ENCODE peak calls at places on chromosome 6, in eight cellular contexts. X is ACHN; C is NCI-H69; H is progenitor cell of endocrine pancreas; P is stimulated activated naive CD8-positive, alpha-beta T cell treated with anti-CD3 and anti-CD28 coated beads, Interleukin-15, amount 100 ng/mL, for 72 hours; E is SK-N-DZ; G is endothelial cell; R is T-helper 1 cell. M is an unnamed sample.

GRCh38 chr6:152316024-152316423 is 321.1 kb downstream of the SYNE1 start:
- DNase-seq in X (no peak), C (no peak), H (no peak), P (no peak), E (no peak), G (no peak), R (no peak), M (no peak)

GRCh38 chr6:137827977-137828815 is 38.9 kb upstream of the TNFAIP3 start:
- DNase-seq in X (no peak), C (no peak), H (no peak), P (peak; percentile 74), E (no peak), G (no peak), R (no peak), M (no peak)

GRCh38 chr6:31771992-31772358 is 5.2 kb downstream of the VWA7 start:
- DNase-seq in X (no peak), C (no peak), H (no peak), P (no peak), E (no peak), G (no peak), R (no peak), M (no peak)

GRCh38 chr6:44053760-44054556 is 73.3 kb downstream of the MRPL14 start:
- DNase-seq in X (no peak), C (no peak), H (no peak), P (no peak), E (no peak), G (peak; percentile 31), R (no peak), M (no peak)

GRCh38 chr6:37990762-37991525 is 171.4 kb downstream of the ZFAND3 start:
- DNase-seq in X (peak; percentile 83), C (peak; percentile 48), H (no peak), P (no peak), E (no peak), G (no peak), R (no peak), M (no peak)

GRCh38 chr6:133964052-133964451 is 11.0 kb downstream of the TBPL1 start:
- DNase-seq in X (no peak), C (no peak), H (no peak), P (no peak), E (no peak), G (no peak), R (no peak), M (no peak)

GRCh38 chr6:136037885-136038460 is 186.5 kb downstream of the PDE7B start:
- DNase-seq in X (no peak), C (no peak), H (no peak), P (peak; percentile 13), E (peak; percentile 29), G (no peak), R (no peak), M (peak; percentile 15)

GRCh38 chr6:137820952-137821351 is 46.1 kb upstream of the TNFAIP3 start:
- DNase-seq in X (no peak), C (no peak), H (no peak), P (no peak), E (no peak), G (no peak), R (no peak), M (no peak)

GRCh38 chr6:15874821-15875220 is 212.0 kb upstream of the DTNBP1 start:
- DNase-seq in X (no peak), C (no peak), H (no peak), P (no peak), E (no peak), G (no peak), R (no peak), M (no peak)

GRCh38 chr6:85920782-85921181 is 278.1 kb upstream of the SYNCRIP start:
- DNase-seq in X (no peak), C (no peak), H (no peak), P (no peak), E (no peak), G (no peak), R (no peak), M (peak; percentile 50)

GRCh38 chr6:148924226-148924989 is 177.6 kb downstream of the UST start:
- DNase-seq in X (no peak), C (no peak), H (no peak), P (no peak), E (no peak), G (no peak), R (no peak), M (no peak)

GRCh38 chr6:54053893-54054391 is 57.3 kb upstream of the MLIP start:
- DNase-seq in X (peak; percentile 68), C (no peak), H (no peak), P (no peak), E (no peak), G (no peak), R (no peak), M (no peak)

GRCh38 chr6:82494367-82494766 is 130.8 kb downstream of the TPBG start:
- DNase-seq in X (no peak), C (peak; percentile 75), H (no peak), P (no peak), E (peak; percentile 86), G (no peak), R (no peak), M (no peak)

GRCh38 chr6:111788779-111789276 is 84.4 kb downstream of the FYN start:
- DNase-seq in X (no peak), C (peak; percentile 85), H (no peak), P (no peak), E (no peak), G (no peak), R (no peak), M (peak; percentile 62)

GRCh38 chr6:78831492-78831891 is 35.9 kb upstream of the IRAK1BP1 start:
- DNase-seq in X (no peak), C (no peak), H (no peak), P (no peak), E (no peak), G (no peak), R (no peak), M (no peak)

GRCh38 chr6:115720900-115721299 is 339.8 kb downstream of the FRK start:
- DNase-seq in X (no peak), C (no peak), H (no peak), P (no peak), E (no peak), G (no peak), R (no peak), M (no peak)

GRCh38 chr6:57221936-57222683 is at the start of gene RAB23:
- DNase-seq in X (peak; percentile 81), C (peak; percentile 92), H (peak; percentile 84), P (peak; percentile 87), E (peak; percentile 86), G (peak; percentile 91), R (peak; percentile 79), M (peak; percentile 81)

GRCh38 chr6:167079853-167080297 is 43.0 kb upstream of the CCR6 start:
- DNase-seq in X (no peak), C (no peak), H (no peak), P (peak; percentile 63), E (no peak), G (no peak), R (peak; percentile 31), M (no peak)

GRCh38 chr6:125014157-125014957 is 52.1 kb downstream of the RNF217 start:
- DNase-seq in X (no peak), C (peak; percentile 60), H (no peak), P (no peak), E (no peak), G (no peak), R (no peak), M (no peak)

GRCh38 chr6:67736816-67737215 is 898.3 kb upstream of the ADGRB3 start:
- DNase-seq in X (no peak), C (no peak), H (no peak), P (no peak), E (no peak), G (no peak), R (no peak), M (no peak)

GRCh38 chr6:166938150-166938549 is 18.2 kb downstream of the RNASET2 start:
- DNase-seq in X (no peak), C (no peak), H (no peak), P (no peak), E (no peak), G (no peak), R (no peak), M (no peak)

GRCh38 chr6:148743476-148743875 is 3.4 kb upstream of the UST start:
- DNase-seq in X (no peak), C (no peak), H (no peak), P (no peak), E (no peak), G (no peak), R (no peak), M (no peak)

GRCh38 chr6:134196568-134197301 is 121.2 kb downstream of the SGK1 start:
- DNase-seq in X (no peak), C (no peak), H (no peak), P (no peak), E (no peak), G (no peak), R (no peak), M (no peak)

GRCh38 chr6:148835920-148836441 is 89.2 kb downstream of the UST start:
- DNase-seq in X (no peak), C (no peak), H (no peak), P (peak; percentile 3), E (no peak), G (no peak), R (no peak), M (no peak)

GRCh38 chr6:2580996-2581395 is 169.7 kb downstream of the MYLK4 start:
- DNase-seq in X (no peak), C (no peak), H (no peak), P (no peak), E (no peak), G (no peak), R (no peak), M (no peak)

GRCh38 chr6:3919849-3920248 is 70.7 kb downstream of the FAM50B start:
- DNase-seq in X (no peak), C (no peak), H (no peak), P (no peak), E (no peak), G (no peak), R (no peak), M (no peak)

GRCh38 chr6:159829515-159829914 is 29.4 kb downstream of the PNLDC1 start:
- DNase-seq in X (no peak), C (no peak), H (no peak), P (no peak), E (no peak), G (no peak), R (no peak), M (no peak)

GRCh38 chr6:33621396-33622388 is 570 bp downstream of the ITPR3 start:
- DNase-seq in X (peak; percentile 52), C (peak; percentile 93), H (no peak), P (peak; percentile 43), E (no peak), G (no peak), R (peak; percentile 36), M (peak; percentile 44)

GRCh38 chr6:28807682-28808280 is 116.0 kb downstream of the TRIM27 start:
- DNase-seq in X (peak; percentile 60), C (peak; percentile 79), H (no peak), P (no peak), E (peak; percentile 44), G (peak; percentile 68), R (no peak), M (peak; percentile 63)

GRCh38 chr6:37868447-37868825 is 48.9 kb downstream of the ZFAND3 start:
- DNase-seq in X (peak; percentile 59), C (no peak), H (no peak), P (no peak), E (no peak), G (no peak), R (no peak), M (no peak)

GRCh38 chr6:147268254-147268653 is 64.0 kb downstream of the STXBP5 start:
- DNase-seq in X (no peak), C (no peak), H (no peak), P (no peak), E (no peak), G (no peak), R (no peak), M (no peak)

GRCh38 chr6:87869064-87869685 is 167.1 kb upstream of the AKIRIN2 start:
- DNase-seq in X (no peak), C (no peak), H (no peak), P (no peak), E (no peak), G (no peak), R (no peak), M (no peak)

GRCh38 chr6:111653434-111653833 is 47.8 kb upstream of the TRAF3IP2 start:
- DNase-seq in X (no peak), C (peak; percentile 54), H (no peak), P (no peak), E (no peak), G (no peak), R (no peak), M (peak; percentile 62)

GRCh38 chr6:97207383-97207782 is 75.6 kb downstream of the MMS22L start:
- DNase-seq in X (no peak), C (no peak), H (no peak), P (no peak), E (peak; percentile 30), G (no peak), R (no peak), M (no peak)